ENCODE peak calls at places on chromosomes 11 and 22, in five cellular contexts. H is choroid plexus epithelial cell, A is nephron progenitor cell, I is lower leg skin, D is adrenal gland. J is an unnamed sample.

GRCh38 chr11:84384637-84385227 is 1098.6 kb upstream of the CCDC90B start:
- DNase-seq in H (peak; percentile 73), A (peak; percentile 52), I (no peak), D (peak; percentile 77), J (peak; percentile 66)

GRCh38 chr11:107565219-107565937 is at the start of gene ALKBH8:
- DNase-seq in H (peak; percentile 71), A (peak; percentile 77), I (peak; percentile 95), D (peak; percentile 73), J (peak; percentile 62)

GRCh38 chr11:128555606-128556005 is 31.8 kb downstream of the ETS1 start:
- DNase-seq in H (peak; percentile 54), A (no peak), I (no peak), D (no peak), J (no peak)

GRCh38 chr11:107916671-107917241 is 11.5 kb upstream of the RAB39A start:
- DNase-seq in H (peak; percentile 18), A (peak; percentile 66), I (no peak), D (peak; percentile 3), J (no peak)

GRCh38 chr22:47174671-47175111 is 412.2 kb downstream of the TBC1D22A start:
- DNase-seq in H (no peak), A (no peak), I (peak; percentile 82), D (no peak), J (no peak)

GRCh38 chr22:25735657-25736056 is 6.3 kb upstream of the MYO18B start:
- DNase-seq in H (no peak), A (no peak), I (no peak), D (no peak), J (no peak)

GRCh38 chr22:27804683-27805297 is 3.2 kb upstream of the MN1 start:
- DNase-seq in H (peak; percentile 80), A (peak; percentile 77), I (peak; percentile 93), D (peak; percentile 79), J (peak; percentile 65)

GRCh38 chr11:118918686-118919280 is 6.9 kb downstream of the BCL9L start:
- DNase-seq in H (peak; percentile 89), A (no peak), I (no peak), D (no peak), J (peak; percentile 68)

GRCh38 chr11:12288212-12288933 is 89.0 kb upstream of the PARVA start:
- DNase-seq in H (peak; percentile 96), A (peak; percentile 89), I (peak; percentile 90), D (peak; percentile 74), J (peak; percentile 96)

GRCh38 chr11:43989162-43989961 is 46.9 kb downstream of the C11orf96 start:
- DNase-seq in H (no peak), A (peak; percentile 64), I (peak; percentile 85), D (peak; percentile 46), J (no peak)

GRCh38 chr11:69425895-69426544 is 55.4 kb upstream of the LINC01488 start:
- DNase-seq in H (no peak), A (no peak), I (no peak), D (no peak), J (no peak)

GRCh38 chr11:134978388-134979088 is 566.5 kb upstream of the B3GAT1 start:
- DNase-seq in H (peak; percentile 9), A (no peak), I (peak; percentile 69), D (no peak), J (no peak)

GRCh38 chr22:21041937-21042336 is 3.8 kb upstream of the LRRC74B start:
- DNase-seq in H (peak; percentile 71), A (no peak), I (no peak), D (no peak), J (peak; percentile 65)

GRCh38 chr11:84089072-84090057 is 803.2 kb upstream of the CCDC90B start:
- DNase-seq in H (no peak), A (no peak), I (no peak), D (peak; percentile 86), J (no peak)

GRCh38 chr22:49660794-49661781 is 166.6 kb downstream of the BRD1 start:
- DNase-seq in H (no peak), A (no peak), I (peak; percentile 70), D (no peak), J (no peak)

GRCh38 chr11:5992604-5993251 is 5.9 kb upstream of the OR52L1 start:
- DNase-seq in H (peak; percentile 18), A (no peak), I (no peak), D (peak; percentile 10), J (no peak)

GRCh38 chr22:23137468-23137867 is 4.3 kb downstream of the RSPH14 start:
- DNase-seq in H (no peak), A (no peak), I (no peak), D (no peak), J (no peak)

GRCh38 chr22:20220629-20221026 is 47.5 kb downstream of the RTN4R start:
- DNase-seq in H (no peak), A (no peak), I (no peak), D (no peak), J (no peak)

GRCh38 chr11:23406131-23406819 is 546.0 kb upstream of the CCDC179 start:
- DNase-seq in H (no peak), A (no peak), I (no peak), D (no peak), J (no peak)

GRCh38 chr22:23833017-23833795 is 5.6 kb downstream of the DERL3 start:
- DNase-seq in H (no peak), A (no peak), I (no peak), D (no peak), J (no peak)

GRCh38 chr22:45602004-45602733 is 69.5 kb upstream of the ATXN10 start:
- DNase-seq in H (no peak), A (no peak), I (no peak), D (no peak), J (no peak)

GRCh38 chr22:35663371-35663770 is 15.1 kb downstream of the APOL6 start:
- DNase-seq in H (peak; percentile 61), A (no peak), I (no peak), D (no peak), J (no peak)

GRCh38 chr22:43795320-43795719 is 16.8 kb downstream of the EFCAB6 start:
- DNase-seq in H (no peak), A (no peak), I (no peak), D (no peak), J (no peak)

GRCh38 chr11:67371549-67372231 is 1.7 kb downstream of the CLCF1 start:
- DNase-seq in H (peak; percentile 62), A (peak; percentile 54), I (no peak), D (peak; percentile 47), J (peak; percentile 42)

GRCh38 chr22:27318516-27318915 is 483.0 kb downstream of the MN1 start:
- DNase-seq in H (peak; percentile 95), A (no peak), I (peak; percentile 53), D (no peak), J (peak; percentile 48)

GRCh38 chr11:130131957-130132850 is 27.4 kb upstream of the ST14 start:
- DNase-seq in H (peak; percentile 83), A (peak; percentile 38), I (no peak), D (peak; percentile 63), J (peak; percentile 73)

GRCh38 chr11:117841582-117842031 is 17.1 kb upstream of the FXYD2 start:
- DNase-seq in H (no peak), A (no peak), I (peak; percentile 63), D (no peak), J (no peak)

GRCh38 chr22:28250036-28250695 is 331.1 kb upstream of the PITPNB start:
- DNase-seq in H (no peak), A (no peak), I (no peak), D (no peak), J (no peak)

GRCh38 chr22:35549338-35549737 is 8.7 kb downstream of the RASD2 start:
- DNase-seq in H (no peak), A (no peak), I (no peak), D (peak; percentile 87), J (no peak)

GRCh38 chr11:71940561-71941219 is 11.8 kb downstream of the RNF121 start:
- DNase-seq in H (no peak), A (no peak), I (no peak), D (no peak), J (no peak)

DNA sequence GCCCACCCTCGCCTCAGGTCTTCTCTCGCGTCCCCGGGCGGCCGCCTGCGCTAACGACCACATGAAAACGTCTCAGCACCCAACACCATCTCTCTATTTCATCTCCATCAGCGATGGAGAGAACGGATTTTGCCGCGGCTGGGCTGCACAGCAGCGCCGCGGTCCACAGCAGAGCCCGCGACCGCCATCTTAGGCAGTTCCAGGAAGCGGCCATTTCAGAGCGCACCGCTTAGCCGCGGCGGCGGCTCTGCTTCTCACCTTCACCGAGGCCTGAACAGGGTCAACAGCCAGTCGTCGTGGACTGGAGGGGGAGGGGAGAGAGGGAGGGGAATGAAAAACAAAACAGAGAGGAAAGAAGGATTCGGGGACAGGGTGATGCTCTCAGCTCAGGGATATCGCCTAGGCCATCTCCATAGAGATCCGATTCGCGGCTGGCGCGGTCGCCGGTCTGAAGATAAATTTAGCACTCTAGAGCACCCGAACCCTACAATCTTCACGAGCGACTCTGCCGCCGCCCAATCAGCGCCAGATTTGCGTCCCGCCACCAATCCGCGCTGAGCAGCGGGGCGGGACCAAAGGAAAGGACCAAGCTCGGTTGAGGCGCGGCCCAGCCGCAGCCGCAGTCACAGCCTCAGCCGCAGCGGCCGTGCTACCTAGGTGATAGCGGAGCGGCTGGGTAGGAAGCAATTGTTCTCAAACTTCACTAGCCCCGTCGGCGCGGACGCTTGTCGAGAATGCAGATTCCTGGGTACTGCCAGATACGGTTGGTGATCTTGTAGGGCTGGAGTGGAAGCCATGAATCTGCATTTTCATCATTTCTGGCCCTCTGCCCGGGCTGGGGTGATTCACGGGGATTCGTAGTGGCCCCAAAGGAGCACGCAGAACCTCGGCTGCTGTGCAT is at the start of gene ZBED5:
- DNase-seq in H (peak; percentile 98), A (peak; percentile 94), I (peak; percentile 100), D (peak; percentile 97), J (peak; percentile 99)
- TF ChIP-seq CTCF in H (peak; percentile 9), A (no peak), I (no peak), D (peak; percentile 30), J (no peak)

GRCh38 chr11:79052539-79052938 is 388.3 kb downstream of the TENM4 start:
- DNase-seq in H (peak; percentile 30), A (no peak), I (no peak), D (no peak), J (peak; percentile 35)
- TF ChIP-seq CTCF in H (peak; percentile 53), A (peak; percentile 14), I (no peak), D (no peak), J (peak; percentile 53)

GRCh38 chr11:66339163-66339675 is 3.0 kb upstream of the RIN1 start:
- DNase-seq in H (no peak), A (no peak), I (peak; percentile 83), D (no peak), J (no peak)

GRCh38 chr11:66335531-66336233 is 552 bp downstream of the RIN1 start:
- DNase-seq in H (peak; percentile 84), A (peak; percentile 59), I (peak; percentile 86), D (no peak), J (peak; percentile 74)

GRCh38 chr11:66336234-66337102 is at the start of gene RIN1:
- DNase-seq in H (peak; percentile 100), A (peak; percentile 62), I (peak; percentile 91), D (peak; percentile 78), J (peak; percentile 99)

GRCh38 chr11:66338276-66339162 is 2.3 kb upstream of the RIN1 start:
- DNase-seq in H (no peak), A (no peak), I (peak; percentile 85), D (no peak), J (no peak)

GRCh38 chr11:66337103-66337899 is 1.1 kb upstream of the RIN1 start:
- DNase-seq in H (peak; percentile 69), A (no peak), I (peak; percentile 84), D (no peak), J (peak; percentile 82)
- TF ChIP-seq CTCF in H (peak; percentile 16), A (no peak), I (no peak), D (no peak), J (no peak)

DNA sequence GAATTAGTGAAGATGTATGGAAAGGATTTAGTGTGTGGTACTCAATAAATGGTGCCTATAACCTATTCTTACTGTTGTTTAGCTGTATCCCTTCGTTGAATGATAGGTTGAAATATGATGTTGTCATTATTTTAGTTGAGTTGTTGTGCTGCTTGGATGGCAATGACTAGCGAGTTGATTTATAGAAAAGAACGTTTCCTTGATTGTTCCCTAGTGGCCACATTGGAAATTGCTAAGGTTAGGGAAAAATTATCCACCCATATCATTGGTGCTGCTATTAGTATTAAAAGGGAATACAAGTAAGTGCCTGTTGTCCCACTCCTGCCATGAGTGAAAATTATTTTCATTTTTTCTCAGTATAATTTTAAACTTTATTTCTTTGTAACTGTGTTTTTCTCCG is 14.5 kb downstream of the EMSY start:
- DNase-seq in H (no peak), A (no peak), I (no peak), D (no peak), J (no peak)
- TF ChIP-seq CTCF in H (peak; percentile 46), A (peak; percentile 52), I (no peak), D (peak; percentile 25), J (peak; percentile 45)